ENCODE peak calls at places on chromosomes 5 and 9, in four cellular contexts. U, Q, D and J are unnamed samples.

GRCh38 chr5:58491216-58491892 is at the start of gene GAPT:
- DNase-seq in U (no peak), Q (no peak), D (no peak), J (no peak)

GRCh38 chr5:163565931-163566608 is 60.7 kb downstream of the MAT2B start:
- DNase-seq in U (peak; percentile 76), Q (no peak), D (no peak), J (peak; percentile 74)

GRCh38 chr9:17422994-17423680 is 155.7 kb upstream of the SH3GL2 start:
- DNase-seq in U (no peak), Q (no peak), D (no peak), J (no peak)

GRCh38 chr9:107332883-107333282 is 49.8 kb downstream of the RAD23B start:
- DNase-seq in U (no peak), Q (no peak), D (no peak), J (no peak)

GRCh38 chr9:131271506-131271931 is 4.8 kb downstream of the FAM78A start:
- DNase-seq in U (no peak), Q (peak; percentile 68), D (no peak), J (no peak)

GRCh38 chr5:66113160-66113559 is 30.9 kb upstream of the SREK1 start:
- DNase-seq in U (peak; percentile 5), Q (no peak), D (no peak), J (no peak)

GRCh38 chr5:101018299-101018698 is 115.2 kb upstream of the ST8SIA4 start:
- DNase-seq in U (no peak), Q (no peak), D (no peak), J (no peak)

GRCh38 chr5:29085142-29085541 is 2046.8 kb upstream of the CDH9 start:
- DNase-seq in U (no peak), Q (no peak), D (no peak), J (no peak)

GRCh38 chr9:6048039-6048438 is 32.6 kb upstream of the RANBP6 start:
- DNase-seq in U (no peak), Q (no peak), D (no peak), J (no peak)

GRCh38 chr5:53262348-53262970 is 152.9 kb upstream of the MOCS2 start:
- DNase-seq in U (peak; percentile 2), Q (peak; percentile 14), D (peak; percentile 18), J (peak; percentile 29)

GRCh38 chr9:113687107-113687679 is 188.9 kb upstream of the ZNF618 start:
- DNase-seq in U (no peak), Q (no peak), D (no peak), J (no peak)

GRCh38 chr5:93990504-93991085 is 249.2 kb upstream of the POU5F2 start:
- DNase-seq in U (no peak), Q (no peak), D (peak; percentile 6), J (no peak)

GRCh38 chr5:16744164-16744880 is 127.5 kb upstream of the RETREG1 start:
- DNase-seq in U (peak; percentile 42), Q (no peak), D (no peak), J (no peak)

GRCh38 chr9:75939712-75940111 is 49.2 kb downstream of the PCSK5 start:
- DNase-seq in U (no peak), Q (no peak), D (no peak), J (no peak)

GRCh38 chr9:123453904-123454321 is 97.9 kb downstream of the CRB2 start:
- DNase-seq in U (peak; percentile 25), Q (no peak), D (no peak), J (no peak)

DNA sequence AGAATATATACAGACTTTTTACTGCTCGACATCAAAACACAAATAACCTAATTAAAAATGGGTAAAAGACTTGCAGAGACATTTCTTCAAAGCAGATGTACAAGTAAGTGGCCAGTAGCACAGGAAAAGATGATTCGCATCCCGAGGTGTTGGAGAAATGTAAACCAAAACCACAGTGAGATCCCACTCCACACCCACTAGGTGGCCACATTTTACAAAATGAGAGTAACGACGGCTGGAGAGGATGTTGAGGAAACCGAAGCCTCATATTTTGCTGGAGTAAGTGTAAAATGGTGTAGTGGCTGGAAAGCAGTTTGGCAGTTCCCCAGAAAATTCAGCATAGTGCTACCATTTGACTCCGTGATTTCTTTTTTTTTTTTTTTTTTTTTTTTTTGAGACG is 21.3 kb upstream of the GBGT1 start:
- DNase-seq in U (peak; percentile 64), Q (peak; percentile 69), D (peak; percentile 63), J (no peak)
- TF ChIP-seq ELF4 in U (no peak), Q (no peak), D (no peak), J (no peak)

GRCh38 chr5:12661617-12662370 is 757.5 kb upstream of the CTNND2 start:
- DNase-seq in U (no peak), Q (no peak), D (no peak), J (peak; percentile 68)
- TF ChIP-seq ELF4 in U (no peak), Q (no peak), D (no peak), J (no peak)

GRCh38 chr5:79963261-79963977 is 27.6 kb downstream of the MTX3 start:
- DNase-seq in U (no peak), Q (no peak), D (no peak), J (no peak)

GRCh38 chr5:79966479-79966878 is 24.6 kb downstream of the MTX3 start:
- DNase-seq in U (no peak), Q (no peak), D (no peak), J (no peak)

GRCh38 chr5:79961731-79962579 is 29.1 kb downstream of the MTX3 start:
- DNase-seq in U (no peak), Q (no peak), D (no peak), J (no peak)

GRCh38 chr5:79959407-79959806 is 31.7 kb downstream of the MTX3 start:
- DNase-seq in U (no peak), Q (no peak), D (no peak), J (no peak)

DNA sequence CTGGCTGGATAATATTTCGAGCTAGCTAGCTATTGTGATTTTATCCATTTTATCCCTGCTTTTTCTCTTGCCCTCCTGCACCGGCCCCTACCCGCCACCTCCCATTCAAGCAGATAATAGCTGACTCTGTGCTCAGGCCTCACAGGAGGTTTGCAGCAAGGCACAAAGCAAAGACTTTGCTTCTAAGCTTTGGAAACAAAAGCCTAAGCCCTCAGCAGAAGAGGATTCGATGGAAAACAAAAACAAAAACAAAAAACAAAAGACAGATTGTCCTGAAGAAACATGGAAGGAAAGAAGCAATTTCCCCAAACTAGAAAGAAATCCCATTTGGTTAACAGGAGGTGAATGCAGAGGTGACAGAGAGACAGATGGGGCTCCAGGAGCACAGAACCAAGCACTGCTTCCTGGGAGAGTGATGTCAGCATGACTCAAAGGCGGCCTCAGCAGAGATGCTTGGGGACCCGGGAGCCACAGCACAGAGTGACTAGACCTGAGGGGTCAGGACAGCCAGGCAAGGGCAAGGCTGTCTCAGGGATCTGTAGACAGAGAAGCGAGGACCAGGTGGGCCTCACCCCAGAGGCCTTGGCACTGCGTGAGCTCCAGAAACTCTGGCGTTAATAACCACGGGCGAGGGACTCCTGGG is 28.4 kb downstream of the MTX3 start:
- DNase-seq in U (no peak), Q (no peak), D (no peak), J (no peak)
- TF ChIP-seq ELF4 in U (no peak), Q (no peak), D (no peak), J (no peak)

GRCh38 chr9:37309136-37309535 is 113.4 kb upstream of the GRHPR start:
- DNase-seq in U (peak; percentile 12), Q (peak; percentile 29), D (peak; percentile 9), J (peak; percentile 40)
- TF ChIP-seq ELF4 in U (no peak), Q (no peak), D (no peak), J (no peak)

DNA sequence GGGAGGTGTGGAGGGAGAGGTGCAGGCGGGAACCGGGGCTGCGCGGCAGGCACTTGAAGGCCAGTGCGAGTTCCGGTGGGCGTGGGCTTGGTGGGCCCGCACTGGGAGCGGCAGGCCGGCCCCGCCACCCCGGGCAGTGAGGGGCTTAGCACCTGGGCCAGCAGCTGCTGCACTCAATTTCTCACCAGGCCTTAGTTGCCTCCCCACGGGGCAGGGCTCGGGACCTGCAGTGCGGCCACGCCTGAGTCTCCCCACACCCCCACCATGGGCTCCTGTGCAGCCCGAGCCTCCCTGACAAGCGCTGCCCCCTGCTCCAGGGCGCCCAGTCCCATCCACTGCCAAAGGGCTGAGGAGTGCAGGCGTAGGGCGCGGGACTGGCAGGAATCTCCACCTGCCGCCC is 284.5 kb downstream of the DEPDC1B start:
- DNase-seq in U (no peak), Q (no peak), D (no peak), J (no peak)
- TF ChIP-seq ELF4 in U (no peak), Q (no peak), D (no peak), J (no peak)

GRCh38 chr5:151480859-151481258 is 33.5 kb downstream of the SLC36A1 start:
- DNase-seq in U (no peak), Q (no peak), D (no peak), J (no peak)
- TF ChIP-seq ELF4 in U (no peak), Q (no peak), D (no peak), J (no peak)

DNA sequence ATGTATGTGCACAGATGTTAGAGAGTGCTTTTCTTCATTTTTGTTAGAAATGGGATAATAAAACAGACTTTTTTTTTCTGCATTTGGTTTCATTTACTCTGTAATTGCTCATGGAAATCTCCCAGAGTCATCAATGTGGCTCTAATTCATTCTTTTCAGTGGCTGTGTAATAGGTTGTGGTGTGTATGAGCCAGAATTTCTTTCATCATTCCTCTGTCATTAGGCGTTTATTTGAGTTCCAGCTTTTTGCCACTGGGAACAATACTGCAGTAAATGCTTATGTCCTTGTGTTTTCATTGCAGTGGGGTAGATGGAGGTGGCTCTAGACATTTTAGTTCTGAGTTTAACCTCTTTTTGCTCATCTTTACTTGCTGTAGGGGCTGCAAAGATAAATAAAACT is 118.9 kb downstream of the NXNL2 start:
- DNase-seq in U (no peak), Q (no peak), D (no peak), J (no peak)
- TF ChIP-seq ELF4 in U (no peak), Q (no peak), D (no peak), J (no peak)

GRCh38 chr9:69370430-69370829 is 45.4 kb downstream of the ENTREP1 start:
- DNase-seq in U (no peak), Q (no peak), D (no peak), J (no peak)
- TF ChIP-seq ELF4 in U (no peak), Q (no peak), D (no peak), J (no peak)